ENCODE peak calls at places on chromosomes 2 and 18, in four cellular contexts. X is HepG2, B is K562, K is HEK293T. Z is an unnamed sample.

GRCh38 chr2:20516646-20517341 is 69.9 kb downstream of the RHOB start:
- DNase-seq in X (peak; percentile 58), B (no peak), K (no peak), Z (no peak)

GRCh38 chr18:12851709-12852108 is 32.3 kb downstream of the PTPN2 start:
- DNase-seq in X (no peak), B (no peak), K (no peak), Z (no peak)

GRCh38 chr2:200411831-200412230 is 98.0 kb downstream of the KCTD18 start:
- DNase-seq in X (peak; percentile 13), K (no peak), B (no peak), Z (no peak)

GRCh38 chr2:185806783-185807182 is 68.2 kb downstream of the FSIP2 start:
- DNase-seq in K (no peak), B (no peak), X (no peak), Z (no peak)

GRCh38 chr2:116366212-116366611 is 1448.3 kb upstream of the DDX18 start:
- DNase-seq in X (no peak), K (no peak), B (no peak), Z (no peak)

GRCh38 chr2:36433311-36434217 is 78.0 kb downstream of the CRIM1 start:
- DNase-seq in K (no peak), X (peak; percentile 97), B (no peak), Z (no peak)

GRCh38 chr2:74333175-74333574 is 10.0 kb downstream of the SLC4A5 start:
- DNase-seq in X (peak; percentile 63), B (peak; percentile 29), K (peak; percentile 45), Z (peak; percentile 54)

GRCh38 chr2:178070824-178071223 is 1.8 kb downstream of the PDE11A start:
- DNase-seq in B (no peak), K (no peak), X (peak; percentile 57), Z (no peak)

GRCh38 chr18:13223341-13224148 is 5.0 kb downstream of the LDLRAD4 start:
- DNase-seq in X (no peak), K (no peak), B (no peak), Z (no peak)

GRCh38 chr18:24273596-24273995 is 124.0 kb downstream of the OSBPL1A start:
- DNase-seq in X (no peak), K (no peak), B (no peak), Z (no peak)

GRCh38 chr18:8816233-8816632 is 110.9 kb downstream of the MTCL1 start:
- DNase-seq in K (no peak), B (no peak), X (no peak), Z (no peak)

GRCh38 chr2:43539436-43539835 is 56.4 kb downstream of the THADA start:
- DNase-seq in K (no peak), B (no peak), X (no peak), Z (no peak)

GRCh38 chr2:55720417-55720816 is 26.8 kb upstream of the PNPT1 start:
- DNase-seq in K (no peak), X (no peak), B (no peak), Z (no peak)

GRCh38 chr2:105344704-105345345 is 7.5 kb downstream of the C2orf49 start:
- DNase-seq in K (no peak), X (peak; percentile 58), B (no peak), Z (no peak)

GRCh38 chr2:18402-19271 is 27.7 kb downstream of the FAM110C start:
- DNase-seq in B (no peak), K (no peak), X (no peak), Z (no peak)

GRCh38 chr2:109545828-109546713 is 67.7 kb downstream of the SEPTIN10 start:
- DNase-seq in B (peak; percentile 57), K (peak; percentile 67), X (peak; percentile 63), Z (peak; percentile 67)

GRCh38 chr18:25896178-25896780 is 194.1 kb downstream of the SS18 start:
- DNase-seq in K (peak; percentile 70), B (peak; percentile 58), X (peak; percentile 32), Z (peak; percentile 33)

GRCh38 chr2:86218124-86218523 is 18.9 kb downstream of the MRPL35 start:
- DNase-seq in K (no peak), B (no peak), X (peak; percentile 30), Z (no peak)

GRCh38 chr2:61282104-61282590 is 120.2 kb downstream of the C2orf74 start:
- DNase-seq in K (no peak), B (no peak), X (no peak), Z (no peak)

GRCh38 chr2:105085525-105085924 is 47.7 kb downstream of the MRPS9 start:
- DNase-seq in B (no peak), X (no peak), K (no peak), Z (no peak)

GRCh38 chr2:105573490-105573889 is 171.2 kb upstream of the NCK2 start:
- DNase-seq in K (no peak), X (no peak), B (no peak), Z (no peak)

GRCh38 chr2:210004893-210005292 is 2.5 kb downstream of the RPE start:
- DNase-seq in K (no peak), B (no peak), X (no peak), Z (no peak)

GRCh38 chr2:155727097-155727906 is 605.2 kb downstream of the NR4A2 start:
- DNase-seq in B (no peak), K (no peak), X (no peak), Z (no peak)

GRCh38 chr2:111898703-111899514 is 502 bp downstream of the MERTK start:
- DNase-seq in X (no peak), B (no peak), K (no peak), Z (peak; percentile 57)

GRCh38 chr2:239919779-239920545 is 105.2 kb downstream of the NDUFA10 start:
- DNase-seq in K (no peak), X (no peak), B (no peak), Z (no peak)

GRCh38 chr2:211351998-211352397 is 795.6 kb downstream of the CPS1 start:
- DNase-seq in X (no peak), K (no peak), B (no peak), Z (no peak)

GRCh38 chr2:105789745-105790466 is 45.2 kb downstream of the NCK2 start:
- DNase-seq in X (no peak), B (no peak), K (no peak), Z (no peak)

GRCh38 chr2:60550151-60550983 is 3.1 kb downstream of the BCL11A start:
- DNase-seq in K (peak; percentile 61), X (peak; percentile 56), B (peak; percentile 38), Z (peak; percentile 80)

GRCh38 chr2:120763931-120764330 is 28.3 kb downstream of the GLI2 start:
- DNase-seq in B (no peak), K (no peak), X (no peak), Z (no peak)

GRCh38 chr18:73733376-73733775 is 414.3 kb downstream of the FBXO15 start:
- DNase-seq in K (no peak), B (no peak), X (no peak), Z (no peak)

DNA sequence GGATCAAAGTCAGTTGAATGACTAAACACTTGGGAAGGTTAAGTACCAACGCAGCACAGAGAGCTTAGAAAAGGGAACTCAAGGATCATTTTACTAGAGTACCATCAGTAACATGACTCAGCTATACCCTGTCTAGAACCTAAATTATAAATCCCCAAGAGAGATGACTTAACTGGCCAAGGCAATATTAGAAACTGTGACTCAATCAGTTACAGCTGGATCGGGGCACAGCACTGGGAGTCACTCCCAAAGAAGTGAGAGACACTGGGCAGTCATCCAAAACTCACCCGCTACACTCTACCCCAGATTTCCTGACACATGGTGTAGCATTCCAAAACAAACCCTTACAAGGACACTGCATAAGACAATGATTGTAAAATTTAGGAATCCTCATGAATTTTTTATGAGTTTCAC is 17.7 kb downstream of the IWS1 start:
- DNase-seq in X (peak; percentile 44), K (peak; percentile 69), B (peak; percentile 26), Z (no peak)
- TF ChIP-seq ELF4 in X (no peak), K (no peak), B (no peak), Z (no peak)

DNA sequence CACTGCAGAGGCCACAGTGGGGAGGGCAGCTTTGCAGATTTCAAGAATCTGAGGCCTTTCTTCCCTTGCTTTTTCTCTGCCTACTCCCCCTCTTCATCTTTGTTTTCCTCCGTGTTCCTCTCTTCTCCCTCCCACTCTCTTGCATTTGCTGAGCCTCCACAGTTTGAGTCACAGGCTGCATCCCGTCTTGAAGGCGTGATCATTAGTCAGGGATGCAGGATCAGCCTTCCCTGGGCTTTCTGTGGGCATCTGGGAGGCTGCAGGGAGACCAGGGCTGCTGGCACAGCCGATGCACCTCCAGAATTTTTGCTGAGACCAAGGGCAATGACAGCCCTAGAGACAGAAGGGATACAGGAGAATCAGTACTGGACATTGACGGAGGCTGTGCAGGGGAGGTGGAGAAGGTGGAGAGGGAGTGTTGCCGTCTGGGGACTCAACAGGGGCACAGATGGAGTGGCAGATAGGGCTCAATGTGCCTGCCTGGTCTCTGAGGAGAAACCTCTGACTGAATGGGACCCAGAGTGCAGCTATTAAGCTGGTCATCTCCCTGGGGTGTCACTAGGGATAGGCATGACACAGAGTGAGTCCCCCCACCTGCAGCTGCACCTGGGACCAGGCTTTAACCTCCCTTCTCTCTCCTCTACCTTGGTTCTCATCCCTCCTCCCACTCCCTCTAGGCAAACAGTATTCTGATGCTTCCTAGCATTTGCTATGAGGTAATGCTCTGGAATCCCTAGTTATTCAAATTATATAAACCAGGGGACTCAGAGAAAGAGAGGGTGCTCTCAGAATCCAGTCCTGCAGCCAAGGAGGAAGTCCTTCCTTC is 29.0 kb upstream of the DNAJC27 start:
- DNase-seq in X (no peak), B (no peak), K (no peak), Z (no peak)
- TF ChIP-seq ELF4 in X (no peak), B (no peak), K (no peak), Z (no peak)

DNA sequence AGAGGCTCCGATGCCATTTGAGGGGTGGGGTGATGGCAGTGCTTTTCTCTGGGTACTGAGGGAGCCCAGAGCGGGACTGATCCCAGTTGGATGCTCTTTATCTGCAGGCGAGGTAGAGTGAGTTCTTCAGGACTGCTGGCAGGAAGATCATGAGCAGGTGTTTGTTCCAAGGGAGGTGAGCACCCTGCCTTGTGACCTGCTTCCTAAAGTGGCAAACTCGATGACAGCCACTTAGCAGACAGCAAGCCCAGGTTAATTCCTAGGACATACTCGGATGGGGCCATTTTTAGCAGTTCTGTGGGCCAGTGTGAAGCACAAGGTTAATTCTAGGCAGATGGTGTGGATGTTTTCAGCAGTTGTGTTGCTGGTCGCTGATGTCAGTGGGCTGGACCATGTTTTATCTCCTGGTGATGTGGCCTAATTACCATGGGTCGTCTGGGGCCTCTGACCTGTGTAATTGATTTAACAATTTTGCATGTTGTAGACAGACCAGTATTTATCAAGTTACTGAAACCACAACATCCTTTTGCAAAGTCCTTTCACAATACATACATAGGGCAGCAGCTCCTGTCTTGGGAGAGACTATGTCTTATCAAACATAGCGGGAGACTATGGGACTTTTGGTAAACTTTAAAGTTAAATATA is 4.9 kb downstream of the FKBP1B start:
- DNase-seq in K (no peak), B (no peak), X (no peak), Z (no peak)
- TF ChIP-seq ELF4 in K (no peak), B (no peak), X (no peak), Z (no peak)

GRCh38 chr2:226761195-226761583 is 38.4 kb downstream of the IRS1 start:
- DNase-seq in X (no peak), B (no peak), K (no peak), Z (no peak)
- TF ChIP-seq ELF4 in X (no peak), B (no peak), K (no peak), Z (no peak)

GRCh38 chr2:241352227-241352626 is 3.9 kb upstream of the FARP2 start:
- DNase-seq in K (no peak), X (no peak), B (no peak), Z (no peak)

GRCh38 chr2:241351640-241352031 is 4.4 kb upstream of the FARP2 start:
- DNase-seq in K (no peak), X (peak; percentile 82), B (no peak), Z (no peak)

GRCh38 chr2:241349941-241350340 is 6.1 kb upstream of the FARP2 start:
- DNase-seq in X (no peak), B (no peak), K (no peak), Z (no peak)

GRCh38 chr2:241350878-241351639 is 5.0 kb upstream of the FARP2 start:
- DNase-seq in K (no peak), X (peak; percentile 93), B (no peak), Z (no peak)

GRCh38 chr2:241350530-241350877 is 5.6 kb upstream of the FARP2 start:
- DNase-seq in K (no peak), B (no peak), X (no peak), Z (no peak)
- TF ChIP-seq ELF4 in K (no peak), B (no peak), X (no peak), Z (no peak)

Z was measured in WTC11.